ENCODE peak calls at places on chromosomes 6 and 20, in seven cellular contexts. X is HCT116, W is right cardiac atrium, L is left lung, T is PC-3, Q is transverse colon, N is A549. K is an unnamed sample.
A peak's percentile ranks its signal among the peaks of the same experiment; 100 is the strongest.

GRCh38 chr6:169426611-169427010 is 173.0 kb upstream of the THBS2 start:
- DNase-seq in X (no peak), W (no peak), L (no peak), T (no peak), Q (no peak), N (no peak), K (no peak)

GRCh38 chr6:55433446-55434130 is 106.3 kb downstream of the GFRAL start:
- DNase-seq in X (no peak), W (no peak), L (no peak), T (peak; percentile 33), Q (no peak), N (no peak), K (no peak)

GRCh38 chr6:32442243-32442667 is 2.6 kb downstream of the HLA-DRA start:
- DNase-seq in X (no peak), W (no peak), L (no peak), T (no peak), Q (no peak), N (no peak), K (no peak)

GRCh38 chr20:23397961-23398360 is 23.3 kb downstream of the NAPB start:
- DNase-seq in X (no peak), W (no peak), L (no peak), T (no peak), Q (no peak), N (no peak), K (no peak)

GRCh38 chr6:123094768-123095167 is 98.7 kb downstream of the CLVS2 start:
- DNase-seq in X (no peak), W (no peak), L (no peak), T (no peak), Q (no peak), N (no peak), K (no peak)

GRCh38 chr6:10140121-10140520 is 274.8 kb downstream of the TFAP2A start:
- DNase-seq in X (no peak), W (no peak), L (no peak), T (no peak), Q (no peak), N (no peak), K (no peak)

GRCh38 chr6:19368511-19368910 is 468.7 kb upstream of the ID4 start:
- DNase-seq in X (peak; percentile 6), W (no peak), L (no peak), T (peak; percentile 75), Q (no peak), N (no peak), K (no peak)

GRCh38 chr20:11232896-11233295 is 559.1 kb upstream of the JAG1 start:
- DNase-seq in X (no peak), W (no peak), L (no peak), T (no peak), Q (no peak), N (no peak), K (no peak)

GRCh38 chr6:79894939-79895338 is 52.4 kb downstream of the ELOVL4 start:
- DNase-seq in X (no peak), W (no peak), L (no peak), T (peak; percentile 59), Q (no peak), N (no peak), K (no peak)

GRCh38 chr20:32562495-32562911 is 22.6 kb downstream of the NOL4L start:
- DNase-seq in X (no peak), W (no peak), L (peak; percentile 32), T (no peak), Q (no peak), N (no peak), K (no peak)

GRCh38 chr20:24543741-24544140 is 74.3 kb downstream of the SYNDIG1 start:
- DNase-seq in X (no peak), W (no peak), L (no peak), T (no peak), Q (no peak), N (no peak), K (no peak)

GRCh38 chr20:32580194-32580593 is 4.9 kb downstream of the NOL4L start:
- DNase-seq in X (no peak), W (peak; percentile 23), L (no peak), T (no peak), Q (no peak), N (no peak), K (no peak)

GRCh38 chr20:40651121-40651520 is 37.9 kb downstream of the MAFB start:
- DNase-seq in X (no peak), W (no peak), L (no peak), T (peak; percentile 20), Q (no peak), N (no peak), K (no peak)

GRCh38 chr6:28809947-28810654 is 113.7 kb downstream of the TRIM27 start:
- DNase-seq in X (no peak), W (no peak), L (no peak), T (no peak), Q (no peak), N (peak; percentile 57), K (no peak)

GRCh38 chr6:13494137-13494536 is 6.7 kb upstream of the GFOD1 start:
- DNase-seq in X (no peak), W (no peak), L (no peak), T (no peak), Q (no peak), N (no peak), K (no peak)
- H3K9me3 ChIP-seq in X (no peaks in the 10 kb centered on the region), W (no peaks in the 10 kb centered on the region), L (no peaks in the 10 kb centered on the region), T (no peaks in the 10 kb centered on the region), Q (no peaks in the 10 kb centered on the region), N (no peaks in the 10 kb centered on the region), K (no peaks in the 10 kb centered on the region)

GRCh38 chr6:39998126-39998525 is 63.9 kb upstream of the MOCS1 start:
- DNase-seq in X (no peak), W (no peak), L (no peak), T (no peak), Q (no peak), N (no peak), K (no peak)
- H3K9me3 ChIP-seq in X (peaks cover 14% of the 10 kb centered on the region), W (no peaks in the 10 kb centered on the region), L (peaks cover 48% of the 10 kb centered on the region), T (peaks cover 24% of the 10 kb centered on the region), Q (peaks cover 11% of the 10 kb centered on the region), N (no peaks in the 10 kb centered on the region), K (no peaks in the 10 kb centered on the region)

GRCh38 chr20:42981258-42981657 is 208.4 kb downstream of the PTPRT start:
- DNase-seq in X (no peak), W (no peak), L (no peak), T (no peak), Q (no peak), N (no peak), K (no peak)

GRCh38 chr20:42974347-42974746 is 215.4 kb downstream of the PTPRT start:
- DNase-seq in X (no peak), W (no peak), L (no peak), T (no peak), Q (no peak), N (no peak), K (no peak)

GRCh38 chr20:42975974-42976373 is 213.7 kb downstream of the PTPRT start:
- DNase-seq in X (no peak), W (no peak), L (no peak), T (no peak), Q (no peak), N (no peak), K (no peak)

GRCh38 chr20:42978184-42978974 is 211.3 kb downstream of the PTPRT start:
- DNase-seq in X (no peak), W (no peak), L (no peak), T (no peak), Q (no peak), N (no peak), K (no peak)

GRCh38 chr20:42979720-42980119 is 210.0 kb downstream of the PTPRT start:
- DNase-seq in X (no peak), W (no peak), L (no peak), T (no peak), Q (no peak), N (no peak), K (no peak)
- H3K9me3 ChIP-seq in X (peaks cover 11% of the 10 kb centered on the region), W (no peaks in the 10 kb centered on the region), L (no peaks in the 10 kb centered on the region), T (peaks cover 14% of the 10 kb centered on the region), Q (no peaks in the 10 kb centered on the region), N (no peaks in the 10 kb centered on the region), K (no peaks in the 10 kb centered on the region)

DNA sequence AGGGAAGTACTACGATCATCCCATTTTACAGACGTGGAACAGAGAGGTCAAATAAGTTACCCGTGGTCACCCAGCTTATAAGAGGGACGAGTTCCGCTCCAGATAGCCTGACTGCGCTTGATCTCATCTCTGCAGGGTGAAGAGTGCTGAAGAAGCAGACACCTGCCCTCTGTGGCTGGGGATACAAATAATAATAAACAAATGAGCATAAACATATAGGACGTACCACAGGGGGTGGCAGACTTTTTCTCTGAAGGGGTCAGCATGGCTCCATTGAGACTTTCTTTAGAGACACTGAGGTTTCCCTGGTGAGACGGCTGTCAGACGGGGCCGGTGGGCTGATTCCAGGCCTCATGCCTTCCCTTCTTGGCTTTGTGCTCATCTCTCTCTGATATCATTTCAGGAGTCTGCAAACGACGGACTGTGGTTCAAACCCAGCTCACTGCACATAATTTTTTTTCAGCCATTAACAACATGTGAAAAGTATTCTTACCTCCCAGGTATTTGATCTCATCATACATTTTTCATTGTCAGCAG is 47.1 kb downstream of the IRF4 start:
- DNase-seq in X (no peak), W (no peak), L (no peak), T (no peak), Q (no peak), N (no peak), K (no peak)
- H3K9me3 ChIP-seq in X (no peaks in the 10 kb centered on the region), W (no peaks in the 10 kb centered on the region), L (no peaks in the 10 kb centered on the region), T (no peaks in the 10 kb centered on the region), Q (no peaks in the 10 kb centered on the region), N (no peaks in the 10 kb centered on the region), K (no peaks in the 10 kb centered on the region)

DNA sequence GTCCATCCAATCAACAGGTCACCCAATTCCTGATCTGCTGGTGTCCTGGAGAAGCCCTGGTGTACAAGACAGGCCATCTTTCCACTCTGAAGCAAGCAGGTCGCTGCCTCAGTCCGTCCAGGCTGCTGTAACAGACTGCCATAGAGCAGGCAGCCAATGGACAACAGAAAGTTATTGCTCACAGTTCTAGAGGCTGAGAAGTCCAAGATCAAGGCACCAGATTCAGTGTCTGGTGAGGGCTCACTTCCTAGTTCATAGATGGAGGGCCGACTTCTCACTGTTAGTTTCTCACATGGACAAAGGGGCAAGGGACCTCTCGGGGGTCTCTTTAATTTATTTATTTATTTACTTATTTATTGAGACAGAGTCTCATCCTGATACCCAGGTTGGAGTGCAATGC is 74.8 kb downstream of the CD24 start:
- DNase-seq in X (no peak), W (no peak), L (no peak), T (no peak), Q (no peak), N (no peak), K (no peak)
- H3K9me3 ChIP-seq in X (no peaks in the 10 kb centered on the region), W (peaks cover 2% of the 10 kb centered on the region), L (peaks cover 23% of the 10 kb centered on the region), T (no peaks in the 10 kb centered on the region), Q (peaks cover 10% of the 10 kb centered on the region), N (no peaks in the 10 kb centered on the region), K (peaks cover 2% of the 10 kb centered on the region)

GRCh38 chr6:137188855-137189254 is 15.4 kb upstream of the IL22RA2 start:
- DNase-seq in X (peak; percentile 62), W (no peak), L (no peak), T (peak; percentile 12), Q (no peak), N (peak; percentile 38), K (no peak)
- H3K9me3 ChIP-seq in X (no peaks in the 10 kb centered on the region), W (no peaks in the 10 kb centered on the region), L (peaks cover 62% of the 10 kb centered on the region), T (peaks cover 23% of the 10 kb centered on the region), Q (peaks cover 16% of the 10 kb centered on the region), N (peaks cover 19% of the 10 kb centered on the region), K (peaks cover 2% of the 10 kb centered on the region)

K was measured in T-helper 17 cell.